ENCODE peak calls at places on chromosomes 6 and 20, in four cellular contexts. D is K562, E is HepG2, V is H1. A is an unnamed sample.

GRCh38 chr6:19869464-19869863 is 32.3 kb downstream of the ID4 start:
- DNase-seq in D (peak), V (no peak), E (peak), A (no peak)

GRCh38 chr6:50007821-50008220 is 14.0 kb downstream of the DEFB110 start:
- DNase-seq in V (no peak), D (no peak), E (no peak), A (no peak)

GRCh38 chr20:4820833-4821518 is 99.3 kb downstream of the PRND start:
- DNase-seq in E (no peak), V (no peak), D (no peak), A (peak)

GRCh38 chr6:31401403-31401802 is 2.0 kb upstream of the MICA start:
- DNase-seq in E (peak), D (no peak), V (no peak), A (peak)

GRCh38 chr6:106085984-106086832 is at the start of gene PRDM1:
- DNase-seq in E (no peak), V (peak), D (peak), A (peak)

GRCh38 chr6:122079906-122080305 is 319.5 kb upstream of the HSF2 start:
- DNase-seq in D (no peak), V (no peak), E (no peak), A (no peak)

GRCh38 chr6:130178692-130179091 is 44.1 kb downstream of the SAMD3 start:
- DNase-seq in D (peak), E (peak), V (no peak), A (peak)

GRCh38 chr20:13455713-13456112 is 183.0 kb downstream of the TASP1 start:
- DNase-seq in V (no peak), E (peak), D (no peak), A (no peak)

GRCh38 chr6:142313284-142313683 is 11.5 kb downstream of the ADGRG6 start:
- DNase-seq in V (no peak), E (no peak), D (no peak), A (no peak)

GRCh38 chr6:168385858-168386735 is 54.9 kb upstream of the SMOC2 start:
- DNase-seq in V (no peak), D (no peak), E (no peak), A (no peak)

GRCh38 chr6:13666194-13667105 is 45.2 kb downstream of the RANBP9 start:
- DNase-seq in V (no peak), E (no peak), D (no peak), A (no peak)

GRCh38 chr6:13249817-13250216 is 78.5 kb downstream of the TBC1D7 start:
- DNase-seq in V (no peak), E (no peak), D (no peak), A (no peak)

DNA sequence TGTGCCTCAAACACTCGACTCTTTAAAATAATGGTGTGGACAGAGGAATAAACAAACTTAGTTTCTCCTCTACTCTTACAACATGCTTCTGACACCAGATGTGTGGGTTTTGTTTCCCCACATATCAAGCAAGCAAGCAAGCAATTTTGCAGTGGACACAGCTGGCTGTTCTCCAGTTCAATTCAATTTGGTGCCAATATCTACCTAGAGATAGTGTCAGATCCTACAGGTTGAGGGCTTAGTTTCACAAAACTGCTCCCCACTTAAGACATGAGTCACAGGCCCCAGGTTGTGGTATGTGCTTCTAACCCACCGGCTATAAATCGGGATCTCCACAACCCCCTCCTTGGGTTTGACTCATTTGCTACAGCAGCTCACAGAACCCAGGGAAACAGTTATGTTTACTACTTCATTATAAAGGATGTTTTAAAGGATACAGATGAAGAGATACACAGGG is 131.4 kb upstream of the TRAF3IP2 start:
- DNase-seq in E (peak), V (no peak), D (no peak), A (no peak)
- TF ChIP-seq RNF2 in E (no peak), V (no peak), D (no peak), A (no peak)

GRCh38 chr20:56720620-56721213 is 91.6 kb downstream of the TFAP2C start:
- DNase-seq in V (no peak), E (no peak), D (no peak), A (no peak)
- TF ChIP-seq RNF2 in V (no peak), E (no peak), D (no peak), A (no peak)

GRCh38 chr20:50642288-50642803 is 49.0 kb downstream of the RIPOR3 start:
- DNase-seq in D (peak), V (no peak), E (no peak), A (no peak)
- TF ChIP-seq RNF2 in D (no peak), V (no peak), E (no peak), A (no peak)

GRCh38 chr20:36439731-36440072 is 101.6 kb upstream of the MYL9 start:
- DNase-seq in D (no peak), V (no peak), E (no peak), A (no peak)
- TF ChIP-seq RNF2 in D (no peak), V (no peak), E (no peak), A (no peak)

GRCh38 chr6:137217801-137218472 is 1.2 kb downstream of the IFNGR1 start:
- DNase-seq in V (no peak), E (peak), D (peak), A (no peak)
- TF ChIP-seq RNF2 in V (no peak), E (no peak), D (no peak), A (no peak)

DNA sequence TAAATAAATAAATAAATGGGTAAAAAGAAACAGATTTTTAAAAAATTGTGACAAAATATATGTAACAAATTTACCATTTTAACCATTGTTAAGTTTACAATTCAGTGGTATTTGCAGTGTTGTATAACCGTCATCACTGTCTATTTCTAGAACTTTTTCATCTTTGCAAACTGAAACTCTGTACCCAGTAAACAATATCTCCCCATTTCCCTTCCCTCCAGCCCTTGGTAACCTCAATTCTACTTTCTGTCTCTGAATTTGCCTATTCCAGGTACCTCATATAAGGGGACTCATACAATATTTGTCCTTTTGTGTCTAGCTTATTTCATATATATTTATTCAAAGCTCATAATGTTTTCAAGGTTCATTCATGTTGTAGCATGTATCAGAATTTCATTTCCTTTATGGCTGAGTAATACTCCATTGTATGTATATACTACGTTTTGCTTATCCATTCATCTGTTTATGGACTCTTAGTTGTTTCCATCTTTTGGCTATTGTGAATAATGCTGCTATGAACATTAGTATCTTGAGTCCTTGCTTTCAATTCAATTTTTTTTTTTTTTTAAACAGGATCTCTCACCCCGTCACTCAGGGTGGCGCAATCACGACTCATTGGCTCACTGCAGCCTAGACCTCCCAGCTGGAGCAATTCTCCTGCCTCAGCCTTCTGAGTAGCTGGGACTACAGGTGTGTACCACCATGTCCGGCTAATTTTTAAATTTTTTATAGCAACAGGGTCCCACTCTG is 8.9 kb downstream of the MANBAL start:
- DNase-seq in D (no peak), V (no peak), E (no peak), A (no peak)
- TF ChIP-seq RNF2 in D (no peak), V (no peak), E (no peak), A (no peak)

DNA sequence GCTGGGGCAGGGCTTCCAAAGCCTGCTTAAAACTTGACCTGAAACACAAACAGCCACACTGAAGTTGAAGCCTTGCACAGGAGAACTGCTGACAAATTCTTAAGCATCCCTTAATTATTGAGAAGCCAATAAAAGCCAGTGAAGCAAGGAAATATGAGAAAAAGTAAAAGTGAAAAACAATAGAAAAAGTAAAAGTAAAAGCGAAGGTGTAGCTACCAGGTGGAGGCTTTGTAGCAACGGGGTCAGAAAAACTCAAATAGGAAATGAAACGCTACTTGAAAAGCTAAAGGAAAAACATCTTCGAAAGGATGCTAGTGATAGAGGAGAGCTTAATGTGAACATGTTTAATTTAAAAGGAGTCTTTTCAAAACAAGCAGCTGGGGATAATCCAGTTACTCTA is 97.4 kb downstream of the IRF4 start:
- DNase-seq in D (no peak), E (no peak), V (no peak), A (no peak)
- TF ChIP-seq RNF2 in D (no peak), E (no peak), V (no peak), A (no peak)

GRCh38 chr20:37704955-37705354 is 11.1 kb downstream of the CTNNBL1 start:
- DNase-seq in E (peak), V (no peak), D (no peak), A (no peak)
- TF ChIP-seq RNF2 in E (no peak), V (no peak), D (no peak), A (no peak)

GRCh38 chr6:37620519-37620918 is 77.2 kb downstream of the MDGA1 start:
- DNase-seq in E (peak), D (no peak), V (no peak), A (no peak)

GRCh38 chr6:37624606-37625574 is 72.8 kb downstream of the MDGA1 start:
- DNase-seq in V (no peak), E (no peak), D (no peak), A (peak)

GRCh38 chr6:37623666-37624065 is 74.0 kb downstream of the MDGA1 start:
- DNase-seq in V (no peak), E (no peak), D (no peak), A (no peak)

GRCh38 chr6:37624121-37624520 is 73.6 kb downstream of the MDGA1 start:
- DNase-seq in E (no peak), V (no peak), D (no peak), A (peak)

DNA sequence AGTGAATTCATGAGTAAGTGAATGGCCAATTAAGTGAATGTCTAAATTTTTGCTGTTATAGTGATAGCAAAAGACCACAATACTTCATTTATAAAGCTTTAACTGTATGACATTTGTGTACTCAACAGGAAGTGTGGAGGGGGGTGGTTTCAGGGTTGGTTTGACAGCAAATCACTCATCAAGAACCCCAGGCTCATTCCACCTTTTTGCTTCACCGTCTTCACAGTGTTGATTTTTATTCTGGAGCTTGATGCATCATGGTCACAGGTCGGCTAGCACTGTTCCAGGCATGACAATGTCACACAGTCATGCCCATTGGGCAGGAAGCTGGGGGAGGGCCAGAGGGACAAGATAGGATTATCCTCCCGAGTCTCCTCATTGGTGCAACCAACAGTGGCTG is 75.0 kb downstream of the MDGA1 start:
- DNase-seq in V (no peak), E (no peak), D (no peak), A (no peak)
- TF ChIP-seq RNF2 in V (no peak), E (no peak), D (no peak), A (no peak)

DNA sequence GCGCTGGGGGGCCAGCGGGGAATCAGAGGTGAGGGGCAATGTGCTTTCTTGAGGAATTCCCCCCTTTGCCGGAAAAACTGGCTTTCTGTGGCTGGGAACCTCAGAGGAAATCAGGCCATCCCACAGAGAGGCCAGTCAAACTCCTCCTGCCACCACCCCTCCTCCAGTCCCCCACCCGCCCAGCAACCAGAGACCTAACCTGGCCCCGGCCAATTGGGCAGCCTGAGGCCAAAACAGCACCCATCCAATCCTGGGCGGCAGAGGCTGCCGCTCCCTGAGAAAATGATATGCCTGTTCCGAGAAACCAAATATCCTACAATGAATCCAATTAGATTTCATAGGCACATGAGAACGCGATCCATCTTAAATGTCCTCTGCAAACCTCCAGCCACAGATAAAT is 94.8 kb downstream of the DLGAP4 start:
- DNase-seq in D (no peak), V (no peak), E (no peak), A (no peak)
- TF ChIP-seq RNF2 in D (no peak), V (no peak), E (no peak), A (no peak)

A was measured in A549.